ENCODE peak calls at places on chromosomes 1 and 21, in six cellular contexts. O is pancreas; G is CD8-positive, alpha-beta T cell; B is NB4; I is cardiac muscle cell; D is brain microvascular endothelial cell. A is an unnamed sample.

GRCh38 chr1:245988393-245989078 is 518.5 kb downstream of the SMYD3 start:
- DNase-seq in I (no peak), G (no peak), B (no peak), D (no peak), O (no peak), A (no peak)

GRCh38 chr1:41622402-41622801 is 137.9 kb upstream of the EDN2 start:
- DNase-seq in D (peak), B (no peak), O (no peak), I (peak), G (no peak), A (no peak)

GRCh38 chr1:67838180-67838912 is 5.1 kb upstream of the GNG12 start:
- DNase-seq in O (no peak), G (no peak), B (no peak), D (no peak), I (peak), A (no peak)

GRCh38 chr1:8516793-8517556 is 199.1 kb downstream of the SLC45A1 start:
- DNase-seq in O (no peak), I (no peak), B (peak), D (no peak), G (no peak), A (no peak)

GRCh38 chr1:37189111-37189510 is 154.8 kb upstream of the GRIK3 start:
- DNase-seq in G (no peak), I (no peak), O (no peak), B (no peak), D (no peak), A (no peak)

GRCh38 chr21:20641251-20641650 is 357.0 kb upstream of the NCAM2 start:
- DNase-seq in I (no peak), G (no peak), O (no peak), D (no peak), B (no peak), A (no peak)

GRCh38 chr1:228417471-228418203 is 976 bp upstream of the TRIM17 start:
- DNase-seq in O (no peak), D (no peak), B (no peak), G (no peak), I (peak), A (no peak)

GRCh38 chr21:46384556-46384955 is 60.6 kb downstream of the PCNT start:
- DNase-seq in B (no peak), G (no peak), I (no peak), D (no peak), O (no peak), A (no peak)

GRCh38 chr1:17422461-17422860 is 17.0 kb downstream of the RCC2 start:
- DNase-seq in D (no peak), G (no peak), O (no peak), I (no peak), B (no peak), A (no peak)

GRCh38 chr1:84103197-84103992 is 40.7 kb upstream of the PRKACB start:
- DNase-seq in O (peak), G (no peak), I (peak), B (peak), D (peak), A (no peak)

GRCh38 chr1:238409947-238410346 is 519.2 kb upstream of the ZP4 start:
- DNase-seq in I (peak), O (no peak), B (no peak), D (peak), G (no peak), A (no peak)

GRCh38 chr1:221632072-221632471 is 109.8 kb downstream of the DUSP10 start:
- DNase-seq in O (no peak), D (no peak), I (no peak), G (no peak), B (no peak), A (no peak)

GRCh38 chr1:195898924-195899323 is 709.3 kb downstream of the KCNT2 start:
- DNase-seq in B (no peak), O (no peak), I (no peak), G (no peak), D (no peak), A (no peak)

GRCh38 chr1:245751111-245751510 is 596.3 kb downstream of the KIF26B start:
- DNase-seq in D (peak), O (no peak), G (no peak), B (no peak), I (peak), A (no peak)

GRCh38 chr21:46150073-46150472 is 5.3 kb downstream of the FTCD start:
- DNase-seq in G (peak), O (no peak), D (no peak), B (no peak), I (no peak), A (no peak)

GRCh38 chr1:32339363-32339978 is 3.4 kb upstream of the MARCKSL1 start:
- DNase-seq in I (peak), G (no peak), D (peak), O (no peak), B (peak), A (no peak)

GRCh38 chr1:1687846-1688245 is 4.7 kb downstream of the SLC35E2B start:
- DNase-seq in O (no peak), D (no peak), G (no peak), I (no peak), B (no peak), A (no peak)

GRCh38 chr1:88519156-88519555 is 164.9 kb upstream of the PKN2 start:
- DNase-seq in G (no peak), I (no peak), B (no peak), O (no peak), D (no peak), A (no peak)

GRCh38 chr1:206896261-206896660 is 982 bp upstream of the IL24 start:
- DNase-seq in G (no peak), O (no peak), B (no peak), D (no peak), I (no peak), A (no peak)

GRCh38 chr1:236220473-236220872 is 61.3 kb downstream of the ERO1B start:
- DNase-seq in D (no peak), B (no peak), I (no peak), G (no peak), O (no peak), A (no peak)

GRCh38 chr1:114061431-114061830 is 82.2 kb downstream of the OLFML3 start:
- DNase-seq in B (no peak), G (no peak), I (no peak), O (no peak), D (peak), A (no peak)

GRCh38 chr1:66412689-66413088 is 121.3 kb upstream of the SGIP1 start:
- DNase-seq in B (no peak), I (peak), D (no peak), O (no peak), G (no peak), A (no peak)

GRCh38 chr1:187383366-187383765 is 554.6 kb downstream of the PLA2G4A start:
- DNase-seq in I (peak), O (no peak), G (no peak), B (peak), D (no peak), A (no peak)

GRCh38 chr1:184315254-184315653 is 71.6 kb upstream of the C1orf21 start:
- DNase-seq in I (peak), O (no peak), B (no peak), D (no peak), G (no peak), A (no peak)

GRCh38 chr21:35940074-35940927 is 120.0 kb downstream of the SETD4 start:
- DNase-seq in G (no peak), I (peak), B (peak), D (peak), O (peak), A (no peak)

GRCh38 chr1:42940851-42941639 is 17.6 kb downstream of the SLC2A1 start:
- DNase-seq in G (no peak), I (peak), O (no peak), D (peak), B (no peak), A (no peak)

GRCh38 chr1:28668956-28669719 is 554 bp downstream of the GMEB1 start:
- DNase-seq in B (peak), D (peak), I (peak), G (peak), O (peak), A (peak)

GRCh38 chr1:166122873-166123466 is 43.8 kb downstream of the FAM78B start:
- DNase-seq in O (no peak), B (no peak), D (no peak), I (no peak), G (no peak), A (no peak)

GRCh38 chr1:226966683-226967082 is 26.6 kb downstream of the COQ8A start:
- DNase-seq in G (no peak), O (no peak), B (no peak), D (no peak), I (no peak), A (no peak)

GRCh38 chr21:45769896-45770295 is 126.4 kb downstream of the PCBP3 start:
- DNase-seq in D (no peak), G (no peak), B (no peak), O (no peak), I (no peak), A (no peak)

GRCh38 chr1:216310776-216311175 is 112.5 kb downstream of the USH2A start:
- DNase-seq in I (peak), G (no peak), D (peak), B (peak), O (no peak), A (no peak)

GRCh38 chr21:38301321-38302214 is 44.8 kb downstream of the KCNJ15 start:
- DNase-seq in D (no peak), G (no peak), O (no peak), B (no peak), I (no peak), A (no peak)

GRCh38 chr1:21781971-21782867 is 730 bp downstream of the USP48 start:
- DNase-seq in D (peak), G (peak), B (peak), I (peak), O (no peak), A (no peak)

GRCh38 chr1:156356875-156357534 is 12.0 kb upstream of the RHBG start:
- DNase-seq in B (peak), G (peak), D (no peak), I (no peak), O (peak), A (peak)

GRCh38 chr1:43540653-43541071 is 10.0 kb downstream of the PTPRF start:
- DNase-seq in O (no peak), G (no peak), D (no peak), B (no peak), I (no peak), A (no peak)

GRCh38 chr1:40878906-40879305 is 16.7 kb upstream of the CITED4 start:
- DNase-seq in D (no peak), G (no peak), B (no peak), I (no peak), O (no peak), A (no peak)

GRCh38 chr21:25567472-25567871 is 39.8 kb downstream of the MRPL39 start:
- DNase-seq in G (no peak), I (no peak), O (no peak), D (no peak), B (no peak), A (no peak)

GRCh38 chr1:174690266-174690665 is 242.5 kb downstream of the GPR52 start:
- DNase-seq in I (no peak), B (no peak), G (no peak), O (no peak), D (no peak), A (no peak)

GRCh38 chr21:41507521-41508414 is at the start of gene TMPRSS2:
- DNase-seq in I (no peak), O (peak), B (no peak), D (no peak), G (no peak), A (no peak)

GRCh38 chr1:115282825-115283224 is 55.2 kb downstream of the NGF start:
- DNase-seq in I (peak), G (no peak), O (peak), D (no peak), B (peak), A (no peak)

GRCh38 chr1:172778461-172779455 is 119.9 kb downstream of the FASLG start:
- DNase-seq in G (no peak), I (peak), D (no peak), O (no peak), B (no peak), A (no peak)
- TF ChIP-seq CTCF in G (peak), I (peak), D (no peak), O (no peak), B (no peak), A (no peak)

GRCh38 chr21:44730028-44730395 is 18.6 kb upstream of the TSPEAR start:
- DNase-seq in D (no peak), G (no peak), O (no peak), B (no peak), I (no peak), A (no peak)
- TF ChIP-seq CTCF in D (no peak), G (no peak), O (no peak), B (no peak), I (no peak), A (no peak)

GRCh38 chr1:49995734-49996133 is 28.0 kb downstream of the AGBL4 start:
- DNase-seq in G (no peak), D (no peak), I (no peak), O (no peak), B (no peak), A (no peak)
- TF ChIP-seq CTCF in G (no peak), D (no peak), I (no peak), O (no peak), B (no peak), A (no peak)

GRCh38 chr1:59092126-59092525 is 204.8 kb upstream of the FGGY start:
- DNase-seq in I (no peak), B (no peak), D (no peak), G (no peak), O (no peak), A (no peak)

GRCh38 chr1:59101518-59101917 is 195.4 kb upstream of the FGGY start:
- DNase-seq in I (no peak), B (no peak), O (no peak), D (no peak), G (no peak), A (no peak)

GRCh38 chr1:59100975-59101374 is 195.9 kb upstream of the FGGY start:
- DNase-seq in I (no peak), O (no peak), B (no peak), G (no peak), D (peak), A (no peak)

GRCh38 chr1:59098668-59099067 is 198.2 kb upstream of the FGGY start:
- DNase-seq in G (no peak), O (no peak), I (no peak), B (no peak), D (no peak), A (no peak)

DNA sequence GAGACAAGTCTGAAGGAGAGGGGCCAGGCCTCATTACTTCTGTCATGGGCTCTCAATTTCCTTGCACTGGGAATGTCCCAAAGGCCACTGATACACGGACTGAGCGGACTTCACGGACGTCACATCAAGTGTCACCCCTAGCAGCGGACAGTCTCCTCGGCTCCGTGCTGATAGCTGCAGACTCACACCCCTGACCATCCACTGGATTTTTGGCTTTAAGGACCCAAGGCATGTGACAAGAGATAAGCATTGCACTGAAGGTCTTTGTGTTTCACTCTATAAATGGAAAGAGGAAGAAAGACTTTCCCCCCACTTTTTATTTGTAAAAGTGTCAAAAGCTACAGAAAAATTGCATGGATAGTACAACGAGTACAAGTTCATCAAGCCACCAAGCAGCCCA is 200.4 kb upstream of the FGGY start:
- DNase-seq in O (no peak), I (no peak), B (no peak), D (no peak), G (no peak), A (no peak)
- TF ChIP-seq CTCF in O (no peak), I (no peak), B (no peak), D (no peak), G (no peak), A (no peak)

GRCh38 chr1:3899776-3900149 is 309 bp downstream of the C1orf174 start:
- DNase-seq in D (no peak), I (no peak), B (no peak), O (no peak), G (no peak), A (no peak)

GRCh38 chr1:3900150-3900968 is at the start of gene C1orf174:
- DNase-seq in I (peak), D (peak), O (peak), G (peak), B (peak), A (peak)

GRCh38 chr1:3900969-3901529 is 977 bp upstream of the C1orf174 start:
- DNase-seq in I (peak), B (peak), D (peak), G (peak), O (peak), A (peak)

GRCh38 chr1:3898475-3898735 is 1.7 kb downstream of the C1orf174 start:
- DNase-seq in G (no peak), O (no peak), B (no peak), I (no peak), D (no peak), A (no peak)

DNA sequence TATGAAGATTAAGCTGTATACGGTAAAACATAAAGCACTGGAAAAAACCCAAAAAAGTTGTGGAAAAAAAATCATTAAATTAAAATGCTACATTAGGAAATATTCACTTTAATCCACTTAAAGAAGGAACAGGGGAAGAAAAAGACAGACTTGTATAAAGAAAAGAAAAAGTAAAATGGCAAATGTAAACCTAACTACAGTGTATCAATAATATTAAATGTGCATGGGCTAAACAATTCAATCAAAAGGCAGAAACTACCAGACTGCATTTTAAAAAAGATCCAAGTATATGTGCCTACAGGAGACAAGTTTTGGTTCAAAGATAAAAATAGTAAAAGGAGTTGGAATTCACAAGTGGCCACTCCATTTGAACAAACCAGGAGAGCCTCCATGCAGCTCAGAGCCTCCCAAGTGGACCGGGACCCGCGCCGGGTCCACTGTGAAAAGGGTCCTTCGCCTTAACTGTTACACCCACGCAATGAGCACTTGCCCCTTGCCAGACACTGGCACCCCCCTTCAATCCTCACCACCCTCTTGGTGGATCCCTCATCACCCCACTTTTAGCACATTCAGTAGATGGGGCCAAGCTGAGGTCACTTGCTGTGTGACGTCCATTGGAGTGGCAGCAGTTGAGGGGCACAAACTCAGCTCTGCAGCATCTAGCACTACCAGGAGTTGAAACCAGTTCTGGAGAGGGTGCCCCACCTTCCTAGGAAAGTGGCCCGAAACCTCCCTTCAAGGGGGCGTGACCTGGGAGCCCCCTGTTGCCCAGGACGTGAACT is 887 bp downstream of the C1orf174 start:
- DNase-seq in B (peak), G (no peak), D (no peak), I (peak), O (no peak), A (no peak)
- TF ChIP-seq CTCF in B (no peak), G (no peak), D (peak), I (no peak), O (no peak), A (no peak)

GRCh38 chr1:53361541-53361961 is 33.7 kb upstream of the LRP8 start:
- DNase-seq in D (no peak), I (no peak), O (no peak), B (no peak), G (no peak), A (no peak)

GRCh38 chr1:53365405-53366063 is 37.7 kb upstream of the LRP8 start:
- DNase-seq in O (no peak), I (peak), D (no peak), G (no peak), B (no peak), A (peak)

GRCh38 chr1:53359934-53360276 is 32.0 kb upstream of the LRP8 start:
- DNase-seq in D (no peak), B (no peak), G (no peak), O (no peak), I (no peak), A (no peak)

GRCh38 chr1:53362270-53362669 is 34.4 kb upstream of the LRP8 start:
- DNase-seq in B (no peak), D (no peak), I (no peak), G (no peak), O (no peak), A (no peak)

GRCh38 chr1:53362851-53363642 is 35.2 kb upstream of the LRP8 start:
- DNase-seq in I (no peak), B (no peak), G (no peak), O (no peak), D (no peak), A (peak)
- TF ChIP-seq CTCF in I (no peak), B (peak), G (no peak), O (no peak), D (no peak), A (no peak)

GRCh38 chr1:25198731-25199231 is 33.5 kb downstream of the SYF2 start:
- DNase-seq in B (peak), G (peak), I (peak), O (no peak), D (peak), A (no peak)
- TF ChIP-seq CTCF in B (peak), G (peak), I (no peak), O (no peak), D (no peak), A (no peak)